ENCODE peak calls at places on chromosomes 1 and 21, in six cellular contexts. J, H, G, P, U and T are unnamed samples.

GRCh38 chr21:39523398-39523797 is 71.6 kb downstream of the SH3BGR start:
- DNase-seq in J (no peak), U (no peak), H (no peak), G (no peak), P (no peak), T (peak)

GRCh38 chr1:40508375-40509341 is at the start of gene EXO5:
- DNase-seq in P (no peak), U (peak), G (peak), H (peak), J (no peak), T (peak)

GRCh38 chr1:167593860-167594259 is 36.2 kb upstream of the RCSD1 start:
- DNase-seq in H (no peak), U (no peak), G (no peak), P (no peak), J (no peak), T (no peak)

GRCh38 chr1:115337276-115337632 is 795 bp downstream of the NGF start:
- DNase-seq in P (no peak), J (no peak), G (peak), H (no peak), U (no peak), T (no peak)

GRCh38 chr1:61011514-61012263 is 70.7 kb upstream of the NFIA start:
- DNase-seq in H (no peak), G (no peak), U (no peak), P (no peak), J (no peak), T (no peak)

GRCh38 chr1:7809742-7810141 is 25.7 kb downstream of the PER3 start:
- DNase-seq in P (no peak), J (no peak), H (no peak), U (no peak), G (no peak), T (no peak)

GRCh38 chr1:112337028-112337531 is 58.9 kb upstream of the CTTNBP2NL start:
- DNase-seq in H (peak), P (no peak), G (no peak), J (no peak), U (peak), T (no peak)

GRCh38 chr1:83497563-83497962 is 501.4 kb downstream of the TTLL7 start:
- DNase-seq in H (peak), P (no peak), U (no peak), G (no peak), J (peak), T (no peak)

GRCh38 chr1:209595032-209595431 is 11.5 kb downstream of the CAMK1G start:
- DNase-seq in U (no peak), J (no peak), H (no peak), P (no peak), G (no peak), T (no peak)

GRCh38 chr1:160640359-160641123 is 6.3 kb downstream of the SLAMF1 start:
- DNase-seq in G (no peak), H (no peak), P (no peak), U (no peak), J (no peak), T (no peak)

GRCh38 chr1:211699059-211699458 is 23.6 kb upstream of the NEK2 start:
- DNase-seq in H (peak), J (no peak), G (no peak), U (no peak), P (no peak), T (no peak)

GRCh38 chr1:226973898-226974543 is 33.9 kb downstream of the COQ8A start:
- DNase-seq in G (no peak), U (no peak), J (no peak), H (peak), P (no peak), T (no peak)

GRCh38 chr1:46179138-46180081 is 3.1 kb upstream of the P3R3URF start:
- DNase-seq in G (peak), U (peak), J (peak), P (peak), H (peak), T (peak)

GRCh38 chr1:48049823-48050539 is 52.8 kb upstream of the TRABD2B start:
- DNase-seq in U (no peak), J (no peak), P (no peak), G (peak), H (no peak), T (peak)

GRCh38 chr1:246705368-246705767 is 18.8 kb upstream of the SCCPDH start:
- DNase-seq in H (no peak), U (no peak), G (no peak), J (peak), P (peak), T (peak)

GRCh38 chr1:223010552-223011229 is 132.4 kb downstream of the TLR5 start:
- DNase-seq in J (no peak), G (no peak), U (no peak), P (no peak), H (no peak), T (no peak)

GRCh38 chr21:20882462-20883415 is 115.5 kb upstream of the NCAM2 start:
- DNase-seq in J (peak), P (no peak), H (peak), U (peak), G (peak), T (peak)

GRCh38 chr1:17232759-17233661 is 15.9 kb upstream of the PADI3 start:
- DNase-seq in U (no peak), H (no peak), J (peak), P (peak), G (no peak), T (peak)

GRCh38 chr21:27359141-27359540 is 392.3 kb upstream of the ADAMTS5 start:
- DNase-seq in G (no peak), H (no peak), J (peak), U (no peak), P (peak), T (no peak)

GRCh38 chr1:39825432-39825941 is 36.8 kb upstream of the BMP8B start:
- DNase-seq in P (no peak), G (no peak), U (no peak), J (no peak), H (no peak), T (no peak)

GRCh38 chr1:33078030-33078591 is 2.8 kb upstream of the AZIN2 start:
- DNase-seq in J (no peak), G (no peak), U (no peak), P (no peak), H (no peak), T (no peak)

GRCh38 chr21:38999148-38999547 is 184.1 kb downstream of the PSMG1 start:
- DNase-seq in H (no peak), G (no peak), U (no peak), P (no peak), J (no peak), T (no peak)

GRCh38 chr1:69055223-69055622 is 512.5 kb upstream of the LRRC7 start:
- DNase-seq in G (no peak), P (no peak), H (no peak), U (no peak), J (peak), T (no peak)

GRCh38 chr1:223271085-223271781 is 92.7 kb downstream of the SUSD4 start:
- DNase-seq in U (no peak), P (no peak), H (no peak), G (no peak), J (no peak), T (peak)

GRCh38 chr1:170126691-170127090 is 19.1 kb upstream of the NTMT2 start:
- DNase-seq in P (peak), H (peak), G (no peak), J (peak), U (no peak), T (peak)

GRCh38 chr1:234943801-234944402 is 184.7 kb downstream of the TOMM20 start:
- DNase-seq in G (no peak), J (no peak), H (no peak), P (no peak), U (no peak), T (no peak)

GRCh38 chr21:37531402-37532042 is 164.9 kb downstream of the DYRK1A start:
- DNase-seq in H (no peak), P (no peak), G (no peak), U (no peak), J (no peak), T (no peak)

GRCh38 chr21:23402929-23403520 is 2204.3 kb downstream of the MRPL39 start:
- DNase-seq in P (no peak), U (no peak), J (no peak), G (no peak), H (no peak), T (no peak)

GRCh38 chr1:184513421-184513820 is 126.6 kb downstream of the C1orf21 start:
- DNase-seq in J (no peak), G (no peak), U (no peak), P (no peak), H (no peak), T (peak)

GRCh38 chr1:98181041-98181764 is 260.4 kb upstream of the DPYD start:
- DNase-seq in J (no peak), G (no peak), P (no peak), H (no peak), U (no peak), T (no peak)

GRCh38 chr1:214493126-214493796 is 58.1 kb downstream of the PTPN14 start:
- DNase-seq in P (no peak), G (no peak), H (no peak), J (no peak), U (no peak), T (no peak)

GRCh38 chr1:162691999-162692575 is 59.8 kb downstream of the DDR2 start:
- DNase-seq in U (no peak), P (no peak), G (no peak), J (no peak), H (no peak), T (no peak)

GRCh38 chr21:33069994-33070811 is at the start of gene OLIG1:
- DNase-seq in J (no peak), P (no peak), G (peak), H (peak), U (peak), T (peak)

GRCh38 chr1:158371188-158371953 is 17.7 kb downstream of the CD1E start:
- DNase-seq in P (no peak), G (no peak), U (no peak), H (no peak), J (no peak), T (no peak)

GRCh38 chr1:231233735-231234417 is 7.1 kb upstream of the GNPAT start:
- DNase-seq in H (no peak), P (no peak), J (no peak), U (no peak), G (no peak), T (peak)

GRCh38 chr1:101820080-101820479 is 176.6 kb downstream of the OLFM3 start:
- DNase-seq in H (no peak), P (no peak), U (no peak), J (no peak), G (peak), T (peak)

GRCh38 chr1:12049625-12050024 is 13.5 kb upstream of the TNFRSF8 start:
- DNase-seq in U (no peak), G (no peak), P (no peak), J (no peak), H (no peak), T (no peak)

GRCh38 chr1:207070811-207071210 is 17.7 kb downstream of the PFKFB2 start:
- DNase-seq in J (no peak), P (no peak), G (no peak), U (no peak), H (no peak), T (no peak)